ENCODE peak calls at places on chromosomes 1 and 21, in six cellular contexts. One of them, this sample, is unnamed.

GRCh38 chr1:108708726-108709660 is 3.7 kb upstream of the FNDC7 start:
- DNase-seq in dorsolateral prefrontal cortex: no peak
- DNase-seq in GM23338: peak; percentile 80
- DNase-seq in pancreas: no peak
- DNase-seq in prostate gland: no peak
- DNase-seq in breast epithelium: no peak
- DNase-seq in this sample: no peak

GRCh38 chr21:37525810-37526209 is 159.2 kb downstream of the DYRK1A start:
- DNase-seq in breast epithelium: no peak
- DNase-seq in GM23338: no peak
- DNase-seq in dorsolateral prefrontal cortex: no peak
- DNase-seq in prostate gland: no peak
- DNase-seq in pancreas: no peak
- DNase-seq in this sample: no peak

GRCh38 chr1:99869723-99870122 is 19.6 kb downstream of the AGL start:
- DNase-seq in breast epithelium: no peak
- DNase-seq in prostate gland: no peak
- DNase-seq in dorsolateral prefrontal cortex: no peak
- DNase-seq in GM23338: no peak
- DNase-seq in pancreas: no peak
- DNase-seq in this sample: no peak

GRCh38 chr1:228314658-228315483 is 91.8 kb downstream of the TRIM11 start:
- DNase-seq in GM23338: no peak
- DNase-seq in pancreas: peak; percentile 72
- DNase-seq in breast epithelium: no peak
- DNase-seq in prostate gland: no peak
- DNase-seq in dorsolateral prefrontal cortex: no peak
- DNase-seq in this sample: no peak

GRCh38 chr1:53392460-53392859 is 64.6 kb upstream of the LRP8 start:
- DNase-seq in pancreas: no peak
- DNase-seq in GM23338: peak; percentile 40
- DNase-seq in breast epithelium: no peak
- DNase-seq in dorsolateral prefrontal cortex: no peak
- DNase-seq in prostate gland: no peak
- DNase-seq in this sample: no peak

GRCh38 chr1:190754769-190755168 is 277.1 kb upstream of the BRINP3 start:
- DNase-seq in pancreas: no peak
- DNase-seq in dorsolateral prefrontal cortex: no peak
- DNase-seq in GM23338: no peak
- DNase-seq in prostate gland: no peak
- DNase-seq in breast epithelium: no peak
- DNase-seq in this sample: no peak

GRCh38 chr21:33490991-33491372 is 534 bp downstream of the DNAJC28 start:
- DNase-seq in GM23338: no peak
- DNase-seq in dorsolateral prefrontal cortex: no peak
- DNase-seq in prostate gland: no peak
- DNase-seq in breast epithelium: no peak
- DNase-seq in pancreas: no peak
- DNase-seq in this sample: no peak

GRCh38 chr1:94739521-94740061 is 80.6 kb upstream of the SLC44A3 start:
- DNase-seq in GM23338: no peak
- DNase-seq in dorsolateral prefrontal cortex: no peak
- DNase-seq in breast epithelium: peak; percentile 66
- DNase-seq in prostate gland: no peak
- DNase-seq in pancreas: no peak
- DNase-seq in this sample: no peak

GRCh38 chr1:100184536-100184935 is 6.5 kb upstream of the LRRC39 start:
- DNase-seq in pancreas: no peak
- DNase-seq in dorsolateral prefrontal cortex: no peak
- DNase-seq in prostate gland: no peak
- DNase-seq in breast epithelium: no peak
- DNase-seq in GM23338: no peak
- DNase-seq in this sample: no peak

DNA sequence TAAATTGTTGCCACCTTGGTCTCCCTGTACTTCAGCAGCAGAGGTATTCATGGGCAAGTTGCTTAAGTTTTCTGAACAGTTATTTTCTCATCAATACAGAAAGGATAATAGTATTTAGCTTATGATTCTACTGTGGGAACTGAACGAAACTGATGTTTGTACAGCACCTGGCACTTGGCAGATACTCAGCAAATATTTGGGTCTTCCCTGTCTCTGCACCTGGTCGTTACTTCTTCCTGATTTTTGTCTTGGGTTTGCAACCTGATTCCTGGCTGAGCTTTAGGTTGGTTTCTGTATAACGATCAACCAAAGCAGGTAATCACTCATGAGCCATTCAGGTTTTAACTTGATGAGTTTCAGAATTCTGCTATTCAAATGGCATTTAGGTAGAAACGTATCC is 490.6 kb downstream of the KIF26B start:
- DNase-seq in GM23338: no peak
- DNase-seq in dorsolateral prefrontal cortex: no peak
- DNase-seq in breast epithelium: no peak
- DNase-seq in prostate gland: no peak
- DNase-seq in pancreas: no peak
- DNase-seq in this sample: no peak
- H3K4me3 ChIP-seq in GM23338: no peak overlapping the region
- H3K4me3 ChIP-seq in dorsolateral prefrontal cortex: no peak overlapping the region
- H3K4me3 ChIP-seq in breast epithelium: no peak overlapping the region
- H3K4me3 ChIP-seq in prostate gland: no peak overlapping the region
- H3K4me3 ChIP-seq in pancreas: no peak overlapping the region
- H3K4me3 ChIP-seq in this sample: no peak overlapping the region

GRCh38 chr1:168552961-168553360 is 9.2 kb upstream of the XCL2 start:
- DNase-seq in prostate gland: no peak
- DNase-seq in dorsolateral prefrontal cortex: no peak
- DNase-seq in GM23338: no peak
- DNase-seq in breast epithelium: no peak
- DNase-seq in pancreas: no peak
- DNase-seq in this sample: no peak

GRCh38 chr1:168551688-168552087 is 7.9 kb upstream of the XCL2 start:
- DNase-seq in prostate gland: no peak
- DNase-seq in breast epithelium: no peak
- DNase-seq in GM23338: no peak
- DNase-seq in dorsolateral prefrontal cortex: no peak
- DNase-seq in pancreas: no peak
- DNase-seq in this sample: no peak

GRCh38 chr1:168554603-168555520 is 11.1 kb upstream of the XCL2 start:
- DNase-seq in GM23338: no peak
- DNase-seq in dorsolateral prefrontal cortex: no peak
- DNase-seq in breast epithelium: no peak
- DNase-seq in pancreas: no peak
- DNase-seq in prostate gland: no peak
- DNase-seq in this sample: no peak

GRCh38 chr1:168553680-168554553 is 10.1 kb upstream of the XCL2 start:
- DNase-seq in dorsolateral prefrontal cortex: no peak
- DNase-seq in breast epithelium: no peak
- DNase-seq in pancreas: no peak
- DNase-seq in prostate gland: no peak
- DNase-seq in GM23338: no peak
- DNase-seq in this sample: no peak

DNA sequence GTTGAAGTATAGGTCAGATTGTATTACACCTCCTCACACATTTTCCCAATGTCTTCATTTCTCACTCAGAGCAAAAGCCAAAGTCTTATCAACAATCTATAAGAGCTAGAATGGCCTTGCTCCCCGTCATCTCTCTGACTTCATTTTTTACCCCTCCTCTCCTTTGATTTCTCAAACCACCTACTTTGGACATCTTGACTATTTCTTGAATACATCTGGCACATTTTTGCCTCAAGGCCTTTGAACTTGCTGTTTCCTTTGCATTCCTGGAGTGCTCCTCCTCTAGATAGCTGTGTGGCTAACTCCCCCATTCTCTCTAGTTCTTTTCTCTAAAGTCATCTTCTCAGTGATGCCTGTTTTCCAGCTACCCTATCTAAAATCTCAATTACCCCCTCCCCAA is 7.2 kb upstream of the XCL2 start:
- DNase-seq in GM23338: no peak
- DNase-seq in pancreas: no peak
- DNase-seq in breast epithelium: no peak
- DNase-seq in dorsolateral prefrontal cortex: no peak
- DNase-seq in prostate gland: no peak
- DNase-seq in this sample: no peak
- H3K27ac ChIP-seq in GM23338: no peak overlapping the region
- H3K27ac ChIP-seq in pancreas: no peak overlapping the region
- H3K27ac ChIP-seq in breast epithelium: no peak overlapping the region
- H3K27ac ChIP-seq in dorsolateral prefrontal cortex: no peak overlapping the region
- H3K27ac ChIP-seq in prostate gland: no peak overlapping the region
- H3K27ac ChIP-seq in this sample: no peak overlapping the region

GRCh38 chr1:6825828-6826227 is 40.6 kb downstream of the CAMTA1 start:
- DNase-seq in breast epithelium: no peak
- DNase-seq in pancreas: no peak
- DNase-seq in GM23338: no peak
- DNase-seq in prostate gland: no peak
- DNase-seq in dorsolateral prefrontal cortex: no peak
- DNase-seq in this sample: no peak
- H3K4me3 ChIP-seq in breast epithelium: no peak overlapping the region
- H3K4me3 ChIP-seq in pancreas: peak overlapping the region; percentile 20
- H3K4me3 ChIP-seq in GM23338: no peak overlapping the region
- H3K4me3 ChIP-seq in prostate gland: no peak overlapping the region
- H3K4me3 ChIP-seq in dorsolateral prefrontal cortex: no peak overlapping the region
- H3K4me3 ChIP-seq in this sample: no peak overlapping the region

GRCh38 chr1:201790261-201790660 is 38.7 kb upstream of the IPO9 start:
- DNase-seq in dorsolateral prefrontal cortex: no peak
- DNase-seq in GM23338: no peak
- DNase-seq in breast epithelium: no peak
- DNase-seq in prostate gland: no peak
- DNase-seq in pancreas: no peak
- DNase-seq in this sample: no peak
- H3K27ac ChIP-seq in dorsolateral prefrontal cortex: peak overlapping the region; percentile 85
- H3K27ac ChIP-seq in GM23338: no peak overlapping the region
- H3K27ac ChIP-seq in breast epithelium: peak overlapping the region; percentile 71
- H3K27ac ChIP-seq in prostate gland: no peak overlapping the region
- H3K27ac ChIP-seq in pancreas: no peak overlapping the region
- H3K27ac ChIP-seq in this sample: peak overlapping the region; percentile 75

GRCh38 chr1:182488803-182489202 is 38.9 kb downstream of the RGSL1 start:
- DNase-seq in GM23338: no peak
- DNase-seq in prostate gland: no peak
- DNase-seq in pancreas: no peak
- DNase-seq in dorsolateral prefrontal cortex: no peak
- DNase-seq in breast epithelium: no peak
- DNase-seq in this sample: no peak

GRCh38 chr1:182484531-182485257 is 34.7 kb downstream of the RGSL1 start:
- DNase-seq in breast epithelium: no peak
- DNase-seq in GM23338: peak; percentile 73
- DNase-seq in dorsolateral prefrontal cortex: no peak
- DNase-seq in pancreas: no peak
- DNase-seq in prostate gland: no peak
- DNase-seq in this sample: no peak

GRCh38 chr1:182485861-182486260 is 35.9 kb downstream of the RGSL1 start:
- DNase-seq in dorsolateral prefrontal cortex: no peak
- DNase-seq in breast epithelium: no peak
- DNase-seq in GM23338: no peak
- DNase-seq in prostate gland: no peak
- DNase-seq in pancreas: no peak
- DNase-seq in this sample: no peak

GRCh38 chr1:182478238-182478637 is 28.3 kb downstream of the RGSL1 start:
- DNase-seq in prostate gland: no peak
- DNase-seq in breast epithelium: no peak
- DNase-seq in pancreas: no peak
- DNase-seq in dorsolateral prefrontal cortex: no peak
- DNase-seq in GM23338: no peak
- DNase-seq in this sample: no peak

GRCh38 chr1:182484067-182484466 is 34.1 kb downstream of the RGSL1 start:
- DNase-seq in pancreas: no peak
- DNase-seq in breast epithelium: no peak
- DNase-seq in GM23338: no peak
- DNase-seq in prostate gland: no peak
- DNase-seq in dorsolateral prefrontal cortex: no peak
- DNase-seq in this sample: no peak
- H3K4me3 ChIP-seq in pancreas: no peak overlapping the region
- H3K4me3 ChIP-seq in breast epithelium: no peak overlapping the region
- H3K4me3 ChIP-seq in GM23338: no peak overlapping the region
- H3K4me3 ChIP-seq in prostate gland: no peak overlapping the region
- H3K4me3 ChIP-seq in dorsolateral prefrontal cortex: no peak overlapping the region
- H3K4me3 ChIP-seq in this sample: no peak overlapping the region

GRCh38 chr1:23704834-23705495 is 13.4 kb downstream of the RPL11 start:
- DNase-seq in prostate gland: no peak
- DNase-seq in dorsolateral prefrontal cortex: no peak
- DNase-seq in GM23338: no peak
- DNase-seq in pancreas: no peak
- DNase-seq in breast epithelium: no peak
- DNase-seq in this sample: peak; percentile 50

GRCh38 chr1:23698466-23698865 is 6.9 kb downstream of the RPL11 start:
- DNase-seq in dorsolateral prefrontal cortex: no peak
- DNase-seq in GM23338: peak; percentile 13
- DNase-seq in pancreas: no peak
- DNase-seq in prostate gland: no peak
- DNase-seq in breast epithelium: no peak
- DNase-seq in this sample: no peak

GRCh38 chr1:23699280-23700179 is 7.9 kb downstream of the RPL11 start:
- DNase-seq in breast epithelium: no peak
- DNase-seq in GM23338: no peak
- DNase-seq in dorsolateral prefrontal cortex: no peak
- DNase-seq in pancreas: no peak
- DNase-seq in prostate gland: no peak
- DNase-seq in this sample: no peak

GRCh38 chr1:23701996-23702395 is 10.4 kb downstream of the RPL11 start:
- DNase-seq in dorsolateral prefrontal cortex: no peak
- DNase-seq in GM23338: no peak
- DNase-seq in pancreas: no peak
- DNase-seq in prostate gland: no peak
- DNase-seq in breast epithelium: no peak
- DNase-seq in this sample: no peak

GRCh38 chr1:23701310-23701709 is 9.7 kb downstream of the RPL11 start:
- DNase-seq in pancreas: no peak
- DNase-seq in prostate gland: no peak
- DNase-seq in dorsolateral prefrontal cortex: no peak
- DNase-seq in GM23338: no peak
- DNase-seq in breast epithelium: no peak
- DNase-seq in this sample: no peak
- H3K27ac ChIP-seq in pancreas: no peak overlapping the region
- H3K27ac ChIP-seq in prostate gland: no peak overlapping the region
- H3K27ac ChIP-seq in dorsolateral prefrontal cortex: no peak overlapping the region
- H3K27ac ChIP-seq in GM23338: peak overlapping the region; percentile 79
- H3K27ac ChIP-seq in breast epithelium: no peak overlapping the region
- H3K27ac ChIP-seq in this sample: peak overlapping the region; percentile 47